ENCODE peak calls at places on chromosome 6, in five cellular contexts. P is GM12891, Q is HepG2, W is K562, R is GM12878. Z is an unnamed sample.
A peak's percentile ranks its signal among the peaks of the same experiment; 100 is the strongest.

GRCh38 chr6:14144678-14145113 is 27.1 kb downstream of the CD83 start:
- DNase-seq in P (peak; percentile 73), Q (peak; percentile 72), W (peak; percentile 96), R (peak; percentile 40), Z (peak; percentile 73)

GRCh38 chr6:138989098-138989983 is 1.3 kb upstream of the REPS1 start:
- DNase-seq in P (no peak), Q (peak; percentile 54), W (no peak), R (no peak), Z (no peak)

GRCh38 chr6:128600397-128600951 is 80.1 kb upstream of the PTPRK start:
- DNase-seq in P (peak; percentile 4), Q (no peak), W (no peak), R (peak; percentile 11), Z (no peak)

GRCh38 chr6:33863723-33864440 is 60.1 kb upstream of the MLN start:
- DNase-seq in P (no peak), Q (no peak), W (no peak), R (no peak), Z (no peak)

GRCh38 chr6:164612731-164613130 is 696.7 kb downstream of the C6orf118 start:
- DNase-seq in P (no peak), Q (no peak), W (no peak), R (no peak), Z (no peak)

GRCh38 chr6:70973591-70973990 is 16.7 kb upstream of the B3GAT2 start:
- DNase-seq in P (no peak), Q (no peak), W (no peak), R (no peak), Z (no peak)

GRCh38 chr6:80366721-80367120 is 260.2 kb downstream of the BCKDHB start:
- DNase-seq in P (no peak), Q (no peak), W (no peak), R (no peak), Z (no peak)

GRCh38 chr6:134175532-134176282 is 123.3 kb upstream of the SLC2A12 start:
- DNase-seq in P (no peak), Q (peak; percentile 43), W (peak; percentile 40), R (no peak), Z (peak; percentile 25)

GRCh38 chr6:166307082-166307980 is 861 bp downstream of the PRR18 start:
- DNase-seq in P (peak; percentile 55), Q (no peak), W (no peak), R (no peak), Z (no peak)

GRCh38 chr6:163338671-163339405 is 75.7 kb upstream of the QKI start:
- DNase-seq in P (no peak), Q (no peak), W (no peak), R (no peak), Z (no peak)

GRCh38 chr6:21138359-21139094 is 455.0 kb upstream of the SOX4 start:
- DNase-seq in P (no peak), Q (no peak), W (no peak), R (no peak), Z (no peak)

GRCh38 chr6:87730310-87730709 is 28.3 kb upstream of the AKIRIN2 start:
- DNase-seq in P (no peak), Q (peak; percentile 55), W (no peak), R (no peak), Z (no peak)

GRCh38 chr6:88536056-88536455 is 369.9 kb upstream of the CNR1 start:
- DNase-seq in P (no peak), Q (no peak), W (no peak), R (no peak), Z (no peak)

GRCh38 chr6:3919130-3919628 is 70.0 kb downstream of the FAM50B start:
- DNase-seq in P (no peak), Q (no peak), W (no peak), R (no peak), Z (no peak)

GRCh38 chr6:85594197-85594930 is 706 bp upstream of the SNX14 start:
- DNase-seq in P (no peak), Q (no peak), W (no peak), R (no peak), Z (no peak)

GRCh38 chr6:4894049-4894448 is 109.8 kb downstream of the RPP40 start:
- DNase-seq in P (no peak), Q (no peak), W (no peak), R (no peak), Z (no peak)

GRCh38 chr6:25359191-25359861 is 80.2 kb downstream of the CARMIL1 start:
- DNase-seq in P (no peak), Q (no peak), W (no peak), R (no peak), Z (no peak)

GRCh38 chr6:54805077-54805476 is 41.5 kb upstream of the FAM83B start:
- DNase-seq in P (no peak), Q (no peak), W (no peak), R (no peak), Z (no peak)

GRCh38 chr6:109458774-109459531 is 3.4 kb upstream of the MICAL1 start:
- DNase-seq in P (no peak), Q (no peak), W (no peak), R (peak; percentile 56), Z (no peak)

GRCh38 chr6:8483650-8484049 is 48.3 kb upstream of the SLC35B3 start:
- DNase-seq in P (no peak), Q (no peak), W (no peak), R (no peak), Z (no peak)

GRCh38 chr6:109979033-109979921 is 1.2 kb downstream of the GPR6 start:
- DNase-seq in P (no peak), Q (no peak), W (no peak), R (no peak), Z (no peak)

GRCh38 chr6:87237804-87238203 is 82.4 kb downstream of the ZNF292 start:
- DNase-seq in P (no peak), Q (peak; percentile 9), W (no peak), R (no peak), Z (no peak)

GRCh38 chr6:145539831-145540230 is 195.5 kb downstream of the EPM2A start:
- DNase-seq in P (no peak), Q (no peak), W (no peak), R (no peak), Z (no peak)

GRCh38 chr6:558959-559358 is 97.9 kb downstream of the HUS1B start:
- DNase-seq in P (no peak), Q (no peak), W (no peak), R (no peak), Z (no peak)

GRCh38 chr6:12137480-12137879 is 125.4 kb downstream of the HIVEP1 start:
- DNase-seq in P (no peak), Q (no peak), W (peak; percentile 36), R (no peak), Z (no peak)

GRCh38 chr6:19879663-19880062 is 42.5 kb downstream of the ID4 start:
- DNase-seq in P (no peak), Q (no peak), W (no peak), R (no peak), Z (no peak)

GRCh38 chr6:93825950-93826349 is 406.6 kb upstream of the EPHA7 start:
- DNase-seq in P (no peak), Q (no peak), W (no peak), R (no peak), Z (no peak)

GRCh38 chr6:163489584-163489983 is 75.1 kb downstream of the QKI start:
- DNase-seq in P (no peak), Q (no peak), W (no peak), R (no peak), Z (no peak)

GRCh38 chr6:16388488-16388887 is 150.1 kb downstream of the GMPR start:
- DNase-seq in P (no peak), Q (no peak), W (no peak), R (no peak), Z (no peak)

GRCh38 chr6:57242505-57242904 is 20.4 kb upstream of the RAB23 start:
- DNase-seq in P (no peak), Q (peak; percentile 40), W (no peak), R (no peak), Z (no peak)

GRCh38 chr6:30234361-30234760 is 21.2 kb upstream of the TRIM26 start:
- DNase-seq in P (no peak), Q (no peak), W (no peak), R (no peak), Z (no peak)

GRCh38 chr6:73694711-73695411 is 1.1 kb upstream of the CD109 start:
- DNase-seq in P (no peak), Q (no peak), W (no peak), R (no peak), Z (no peak)

GRCh38 chr6:33248643-33248931 is 23.1 kb downstream of the VPS52 start:
- DNase-seq in P (no peak), Q (no peak), W (no peak), R (no peak), Z (no peak)

GRCh38 chr6:113122060-113122459 is 735.1 kb upstream of the MARCKS start:
- DNase-seq in P (no peak), Q (peak; percentile 25), W (no peak), R (no peak), Z (no peak)
- TF ChIP-seq TAF1 in P (no peak), Q (no peak), W (no peak), R (no peak), Z (no peak)

GRCh38 chr6:99297006-99297405 is 52.5 kb downstream of the FAXC start:
- DNase-seq in P (no peak), Q (no peak), W (no peak), R (no peak), Z (no peak)

GRCh38 chr6:99297415-99297814 is 52.1 kb downstream of the FAXC start:
- DNase-seq in P (no peak), Q (no peak), W (no peak), R (no peak), Z (no peak)

GRCh38 chr6:99296261-99296660 is 53.2 kb downstream of the FAXC start:
- DNase-seq in P (no peak), Q (no peak), W (no peak), R (no peak), Z (no peak)

GRCh38 chr6:99295276-99295675 is 54.2 kb downstream of the FAXC start:
- DNase-seq in P (no peak), Q (no peak), W (no peak), R (no peak), Z (no peak)

GRCh38 chr6:99294786-99295185 is 54.7 kb downstream of the FAXC start:
- DNase-seq in P (no peak), Q (no peak), W (no peak), R (no peak), Z (no peak)
- TF ChIP-seq TAF1 in P (no peak), Q (no peak), W (no peak), R (no peak), Z (no peak)

GRCh38 chr6:42928748-42929087 is 562 bp upstream of the CNPY3 start:
- DNase-seq in P (no peak), Q (no peak), W (no peak), R (no peak), Z (no peak)
- TF ChIP-seq TAF1 in P (no peak), Q (no peak), W (no peak), R (no peak), Z (no peak)

DNA sequence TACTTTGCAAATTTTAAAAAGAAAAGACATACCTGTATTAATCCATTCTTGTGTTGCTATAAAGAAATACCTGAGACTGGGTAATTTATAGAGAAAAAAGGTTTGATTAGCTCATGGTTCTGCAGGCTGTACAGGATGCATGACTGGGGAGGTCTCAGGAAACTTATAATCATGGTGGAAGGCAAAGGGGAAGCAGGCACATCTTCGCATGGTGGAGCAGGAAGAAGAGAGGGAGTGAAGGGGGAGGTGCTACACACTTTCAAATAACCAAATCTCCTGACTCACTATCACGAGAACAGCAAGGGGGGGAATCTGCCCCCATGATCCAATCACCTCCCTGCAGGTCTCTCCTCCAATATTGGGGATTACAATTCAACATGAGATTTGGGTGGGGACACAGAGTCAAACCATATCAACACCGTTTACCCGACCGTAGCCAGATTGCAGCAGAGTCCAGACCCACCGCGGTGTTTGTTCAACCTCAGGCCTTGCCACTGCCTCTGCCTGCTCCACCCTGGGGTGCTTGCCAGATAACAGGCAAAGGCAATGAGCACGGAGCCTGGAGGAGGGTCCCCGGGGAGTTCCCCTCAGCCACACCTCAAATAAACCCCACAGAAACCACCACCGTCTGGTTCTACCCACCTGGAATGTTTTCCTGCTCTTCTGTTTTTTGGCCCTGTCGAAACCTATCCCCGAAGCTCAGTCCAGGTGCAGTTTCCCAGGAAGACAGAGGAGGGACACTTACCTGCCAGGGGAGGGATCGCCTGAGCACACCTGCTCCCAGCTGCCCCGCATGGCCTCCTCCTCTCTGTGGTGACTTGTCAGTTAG is 142.2 kb upstream of the AFDN start:
- DNase-seq in P (no peak), Q (no peak), W (no peak), R (no peak), Z (no peak)
- TF ChIP-seq TAF1 in P (no peak), Q (no peak), W (no peak), R (no peak), Z (no peak)

Z was measured in GM12892.